ENCODE peak calls at places on chromosomes 7 and 10, in seven cellular contexts. One of them, this sample, is unnamed.

GRCh38 chr7:151757274-151757673 is 119.6 kb downstream of the PRKAG2 start:
- DNase-seq in epithelial cell of esophagus: no peak
- DNase-seq in cerebellum: no peak
- DNase-seq in GM20000: no peak
- DNase-seq in GF-D8: no peak
- DNase-seq in GOT3: no peak
- DNase-seq in left colon: no peak
- DNase-seq in this sample: no peak

GRCh38 chr7:82745117-82745516 is 301.5 kb upstream of the CACNA2D1 start:
- DNase-seq in epithelial cell of esophagus: no peak
- DNase-seq in cerebellum: no peak
- DNase-seq in GM20000: no peak
- DNase-seq in GF-D8: no peak
- DNase-seq in GOT3: no peak
- DNase-seq in left colon: no peak
- DNase-seq in this sample: no peak

GRCh38 chr7:44279731-44280505 is 45.5 kb downstream of the CAMK2B start:
- DNase-seq in epithelial cell of esophagus: no peak
- DNase-seq in cerebellum: no peak
- DNase-seq in GM20000: no peak
- DNase-seq in GF-D8: no peak
- DNase-seq in GOT3: no peak
- DNase-seq in left colon: no peak
- DNase-seq in this sample: peak

GRCh38 chr7:44431091-44431608 is 59.3 kb downstream of the NUDCD3 start:
- DNase-seq in epithelial cell of esophagus: no peak
- DNase-seq in cerebellum: peak
- DNase-seq in GM20000: peak
- DNase-seq in GF-D8: no peak
- DNase-seq in GOT3: no peak
- DNase-seq in left colon: peak
- DNase-seq in this sample: no peak

GRCh38 chr10:127298396-127298795 is 102.0 kb upstream of the INSYN2A start:
- DNase-seq in epithelial cell of esophagus: no peak
- DNase-seq in cerebellum: no peak
- DNase-seq in GM20000: no peak
- DNase-seq in GF-D8: no peak
- DNase-seq in GOT3: no peak
- DNase-seq in left colon: no peak
- DNase-seq in this sample: no peak

GRCh38 chr10:97991875-97992274 is 38.5 kb downstream of the CRTAC1 start:
- DNase-seq in epithelial cell of esophagus: peak
- DNase-seq in cerebellum: no peak
- DNase-seq in GM20000: no peak
- DNase-seq in GF-D8: no peak
- DNase-seq in GOT3: no peak
- DNase-seq in left colon: no peak
- DNase-seq in this sample: no peak

GRCh38 chr7:30764030-30764991 is 6.9 kb upstream of the MINDY4 start:
- DNase-seq in epithelial cell of esophagus: no peak
- DNase-seq in cerebellum: no peak
- DNase-seq in GM20000: peak
- DNase-seq in GF-D8: no peak
- DNase-seq in GOT3: no peak
- DNase-seq in left colon: no peak
- DNase-seq in this sample: no peak

GRCh38 chr7:4807708-4808420 is 32.4 kb downstream of the AP5Z1 start:
- DNase-seq in epithelial cell of esophagus: no peak
- DNase-seq in cerebellum: no peak
- DNase-seq in GM20000: no peak
- DNase-seq in GF-D8: no peak
- DNase-seq in GOT3: no peak
- DNase-seq in left colon: no peak
- DNase-seq in this sample: no peak

GRCh38 chr7:451255-452229 is 68.1 kb downstream of the PDGFA start:
- DNase-seq in epithelial cell of esophagus: no peak
- DNase-seq in cerebellum: no peak
- DNase-seq in GM20000: no peak
- DNase-seq in GF-D8: no peak
- DNase-seq in GOT3: no peak
- DNase-seq in left colon: no peak
- DNase-seq in this sample: peak

GRCh38 chr10:106942035-106942662 is 222.4 kb downstream of the SORCS1 start:
- DNase-seq in epithelial cell of esophagus: no peak
- DNase-seq in cerebellum: no peak
- DNase-seq in GM20000: no peak
- DNase-seq in GF-D8: no peak
- DNase-seq in GOT3: no peak
- DNase-seq in left colon: no peak
- DNase-seq in this sample: no peak

GRCh38 chr7:38398725-38399321 is 125.4 kb upstream of the TARP start:
- DNase-seq in epithelial cell of esophagus: peak
- DNase-seq in cerebellum: peak
- DNase-seq in GM20000: peak
- DNase-seq in GF-D8: no peak
- DNase-seq in GOT3: no peak
- DNase-seq in left colon: peak
- DNase-seq in this sample: peak

GRCh38 chr10:46327685-46328084 is 40.9 kb downstream of the ANTXRL start:
- DNase-seq in epithelial cell of esophagus: no peak
- DNase-seq in cerebellum: no peak
- DNase-seq in GM20000: no peak
- DNase-seq in GF-D8: no peak
- DNase-seq in GOT3: no peak
- DNase-seq in left colon: no peak
- DNase-seq in this sample: no peak

GRCh38 chr10:27474741-27475140 is 29.4 kb upstream of the RAB18 start:
- DNase-seq in epithelial cell of esophagus: peak
- DNase-seq in cerebellum: no peak
- DNase-seq in GM20000: no peak
- DNase-seq in GF-D8: no peak
- DNase-seq in GOT3: no peak
- DNase-seq in left colon: no peak
- DNase-seq in this sample: no peak

GRCh38 chr10:88076027-88076880 is 212.8 kb downstream of the PTEN start:
- DNase-seq in epithelial cell of esophagus: no peak
- DNase-seq in cerebellum: no peak
- DNase-seq in GM20000: peak
- DNase-seq in GF-D8: no peak
- DNase-seq in GOT3: no peak
- DNase-seq in left colon: no peak
- DNase-seq in this sample: no peak

GRCh38 chr7:95684037-95684436 is 87.7 kb upstream of the PDK4 start:
- DNase-seq in epithelial cell of esophagus: peak
- DNase-seq in cerebellum: no peak
- DNase-seq in GM20000: peak
- DNase-seq in GF-D8: no peak
- DNase-seq in GOT3: no peak
- DNase-seq in left colon: no peak
- DNase-seq in this sample: no peak

GRCh38 chr10:16612148-16612742 is 90.6 kb upstream of the C1QL3 start:
- DNase-seq in epithelial cell of esophagus: peak
- DNase-seq in cerebellum: no peak
- DNase-seq in GM20000: peak
- DNase-seq in GF-D8: no peak
- DNase-seq in GOT3: no peak
- DNase-seq in left colon: peak
- DNase-seq in this sample: no peak

GRCh38 chr10:70558871-70559810 is 43.4 kb downstream of the PRF1 start:
- DNase-seq in epithelial cell of esophagus: peak
- DNase-seq in cerebellum: no peak
- DNase-seq in GM20000: peak
- DNase-seq in GF-D8: no peak
- DNase-seq in GOT3: peak
- DNase-seq in left colon: peak
- DNase-seq in this sample: peak

GRCh38 chr7:158614695-158615094 is 27.1 kb upstream of the PTPRN2 start:
- DNase-seq in epithelial cell of esophagus: peak
- DNase-seq in cerebellum: no peak
- DNase-seq in GM20000: no peak
- DNase-seq in GF-D8: no peak
- DNase-seq in GOT3: no peak
- DNase-seq in left colon: no peak
- DNase-seq in this sample: no peak

GRCh38 chr7:82105463-82105862 is 335.6 kb upstream of the HGF start:
- DNase-seq in epithelial cell of esophagus: peak
- DNase-seq in cerebellum: no peak
- DNase-seq in GM20000: no peak
- DNase-seq in GF-D8: no peak
- DNase-seq in GOT3: no peak
- DNase-seq in left colon: no peak
- DNase-seq in this sample: no peak

GRCh38 chr10:91891285-91892001 is 17.8 kb downstream of the FGFBP3 start:
- DNase-seq in epithelial cell of esophagus: peak
- DNase-seq in cerebellum: no peak
- DNase-seq in GM20000: no peak
- DNase-seq in GF-D8: no peak
- DNase-seq in GOT3: no peak
- DNase-seq in left colon: no peak
- DNase-seq in this sample: no peak

GRCh38 chr7:159209429-159209828 is 64.8 kb upstream of the VIPR2 start:
- DNase-seq in epithelial cell of esophagus: no peak
- DNase-seq in cerebellum: no peak
- DNase-seq in GM20000: no peak
- DNase-seq in GF-D8: no peak
- DNase-seq in GOT3: no peak
- DNase-seq in left colon: no peak
- DNase-seq in this sample: no peak

GRCh38 chr7:155451522-155452239 is 6.2 kb upstream of the EN2 start:
- DNase-seq in epithelial cell of esophagus: no peak
- DNase-seq in cerebellum: no peak
- DNase-seq in GM20000: no peak
- DNase-seq in GF-D8: no peak
- DNase-seq in GOT3: no peak
- DNase-seq in left colon: no peak
- DNase-seq in this sample: peak

GRCh38 chr10:11012880-11013279 is 4.8 kb upstream of the CELF2 start:
- DNase-seq in epithelial cell of esophagus: no peak
- DNase-seq in cerebellum: no peak
- DNase-seq in GM20000: no peak
- DNase-seq in GF-D8: no peak
- DNase-seq in GOT3: no peak
- DNase-seq in left colon: no peak
- DNase-seq in this sample: no peak

GRCh38 chr7:420142-421055 is 99.2 kb downstream of the PDGFA start:
- DNase-seq in epithelial cell of esophagus: no peak
- DNase-seq in cerebellum: no peak
- DNase-seq in GM20000: no peak
- DNase-seq in GF-D8: no peak
- DNase-seq in GOT3: no peak
- DNase-seq in left colon: no peak
- DNase-seq in this sample: peak

GRCh38 chr7:130486114-130486962 is 5.5 kb upstream of the MEST start:
- DNase-seq in epithelial cell of esophagus: peak
- DNase-seq in cerebellum: peak
- DNase-seq in GM20000: peak
- DNase-seq in GF-D8: peak
- DNase-seq in GOT3: no peak
- DNase-seq in left colon: peak
- DNase-seq in this sample: peak

GRCh38 chr7:137953692-137954470 is 48.0 kb downstream of the CREB3L2 start:
- DNase-seq in epithelial cell of esophagus: peak
- DNase-seq in cerebellum: no peak
- DNase-seq in GM20000: no peak
- DNase-seq in GF-D8: no peak
- DNase-seq in GOT3: no peak
- DNase-seq in left colon: no peak
- DNase-seq in this sample: no peak

GRCh38 chr7:135662373-135663114 is at the start of gene STMP1:
- DNase-seq in epithelial cell of esophagus: peak
- DNase-seq in cerebellum: peak
- DNase-seq in GM20000: peak
- DNase-seq in GF-D8: peak
- DNase-seq in GOT3: peak
- DNase-seq in left colon: peak
- DNase-seq in this sample: peak

GRCh38 chr10:72257051-72257892 is 16.5 kb upstream of the DDIT4 start:
- DNase-seq in epithelial cell of esophagus: no peak
- DNase-seq in cerebellum: no peak
- DNase-seq in GM20000: peak
- DNase-seq in GF-D8: peak
- DNase-seq in GOT3: no peak
- DNase-seq in left colon: no peak
- DNase-seq in this sample: no peak